ENCODE peak calls at places on chromosomes 5 and 9, in seven cellular contexts. G is GM12878, V is HCT116, F is K562, S is A549, M is H1, R is HepG2. I is an unnamed sample.

GRCh38 chr9:89710689-89711088 is 105.9 kb downstream of the GADD45G start:
- DNase-seq in S (no peak), G (no peak), R (no peak), M (no peak), V (no peak), F (no peak), I (no peak)

GRCh38 chr9:113657765-113658564 is 194.4 kb downstream of the RGS3 start:
- DNase-seq in R (peak), V (peak), S (peak), F (peak), M (peak), G (peak), I (peak)

GRCh38 chr9:81964216-81965171 is 21.2 kb downstream of the SPATA31D3 start:
- DNase-seq in S (no peak), G (no peak), R (no peak), M (no peak), V (no peak), F (no peak), I (peak)

GRCh38 chr5:17156463-17156862 is 61.0 kb upstream of the BASP1 start:
- DNase-seq in R (no peak), M (no peak), F (no peak), S (no peak), V (no peak), G (no peak), I (peak)

GRCh38 chr5:31492824-31493223 is 39.1 kb downstream of the DROSHA start:
- DNase-seq in G (no peak), M (no peak), R (no peak), F (no peak), S (no peak), V (no peak), I (peak)

GRCh38 chr9:14210428-14210827 is 103.5 kb downstream of the NFIB start:
- DNase-seq in G (no peak), S (no peak), R (no peak), M (no peak), V (no peak), F (no peak), I (no peak)

GRCh38 chr5:79845448-79846197 is 145.4 kb downstream of the MTX3 start:
- DNase-seq in M (no peak), V (peak), R (no peak), S (no peak), G (no peak), F (peak), I (peak)

GRCh38 chr9:133770076-133770777 is 32.1 kb upstream of the SARDH start:
- DNase-seq in F (no peak), G (no peak), M (no peak), R (no peak), V (no peak), S (no peak), I (no peak)

GRCh38 chr5:56088967-56089829 is 94.4 kb upstream of the IL6ST start:
- DNase-seq in G (peak), S (peak), M (no peak), V (no peak), F (no peak), R (peak), I (peak)

GRCh38 chr9:126384926-126385325 is 58.3 kb downstream of the MVB12B start:
- DNase-seq in M (no peak), F (no peak), G (no peak), V (no peak), S (no peak), R (no peak), I (no peak)

GRCh38 chr9:89887286-89887685 is 282.5 kb downstream of the GADD45G start:
- DNase-seq in R (no peak), F (no peak), G (no peak), V (no peak), M (no peak), S (no peak), I (no peak)

GRCh38 chr9:70480405-70480980 is 66.0 kb upstream of the KLF9 start:
- DNase-seq in S (no peak), V (no peak), G (no peak), R (no peak), M (no peak), F (no peak), I (peak)

GRCh38 chr9:4086119-4087088 is 213.5 kb downstream of the GLIS3 start:
- DNase-seq in M (no peak), V (no peak), F (no peak), S (peak), G (no peak), R (peak), I (peak)

GRCh38 chr5:56024810-56025302 is 30.1 kb upstream of the IL6ST start:
- DNase-seq in F (no peak), R (no peak), V (no peak), M (no peak), G (no peak), S (no peak), I (no peak)

GRCh38 chr9:132639322-132639721 is 30.5 kb downstream of the DDX31 start:
- DNase-seq in M (no peak), S (no peak), G (no peak), F (no peak), V (no peak), R (no peak), I (no peak)

GRCh38 chr9:81601639-81602623 is 87.4 kb downstream of the TLE1 start:
- DNase-seq in S (peak), V (no peak), R (no peak), F (no peak), M (no peak), G (no peak), I (peak)

GRCh38 chr5:36844305-36844704 is 32.3 kb upstream of the NIPBL start:
- DNase-seq in S (no peak), G (no peak), F (no peak), M (no peak), V (no peak), R (no peak), I (no peak)

GRCh38 chr9:137218754-137219271 is 3.2 kb downstream of the RNF208 start:
- DNase-seq in V (no peak), M (no peak), S (peak), G (no peak), F (peak), R (peak), I (peak)

GRCh38 chr9:21414220-21414940 is 5.5 kb downstream of the IFNA8 start:
- DNase-seq in V (no peak), M (no peak), R (no peak), G (no peak), S (no peak), F (no peak), I (no peak)

GRCh38 chr5:102955463-102955862 is 164.5 kb downstream of the GIN1 start:
- DNase-seq in R (no peak), G (no peak), F (no peak), M (no peak), S (no peak), V (no peak), I (no peak)

GRCh38 chr5:170752257-170753215 is 31.0 kb upstream of the GABRP start:
- DNase-seq in R (no peak), V (no peak), G (no peak), M (no peak), S (no peak), F (no peak), I (no peak)

DNA sequence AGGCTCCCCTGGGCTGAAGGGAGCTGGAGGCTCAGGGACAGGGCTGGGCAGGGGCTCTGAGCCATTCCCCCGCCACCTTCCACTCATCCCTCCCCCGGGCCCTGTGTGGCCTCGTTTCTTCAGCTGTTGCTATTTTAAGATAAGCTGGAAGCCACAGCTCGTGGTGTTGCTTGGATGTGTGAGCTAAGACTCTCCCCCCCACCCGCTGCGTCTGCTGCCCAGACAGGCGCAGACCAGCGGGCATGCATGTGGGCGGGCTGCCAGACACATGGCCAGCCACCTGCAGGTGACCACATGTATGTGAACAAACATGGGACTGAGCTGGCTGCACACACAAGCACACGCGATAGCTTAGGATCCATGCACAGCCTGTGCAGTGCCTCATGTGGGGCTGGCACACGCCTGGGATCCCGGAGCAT is 8.7 kb downstream of the SNCB start:
- DNase-seq in R (no peak), F (no peak), V (no peak), M (no peak), G (no peak), S (no peak), I (peak)
- TF ChIP-seq RAD21 in R (no peak), F (no peak), V (no peak), M (no peak), G (no peak), S (no peak), I (no peak)

GRCh38 chr9:36485647-36486453 is 85.8 kb upstream of the RNF38 start:
- DNase-seq in G (no peak), R (no peak), S (no peak), F (no peak), V (no peak), M (no peak), I (peak)

GRCh38 chr9:36486933-36487481 is 85.7 kb upstream of the MELK start:
- DNase-seq in F (peak), R (peak), G (no peak), V (no peak), M (no peak), S (peak), I (no peak)

GRCh38 chr9:36487482-36488321 is 85.0 kb upstream of the MELK start:
- DNase-seq in M (peak), F (peak), G (peak), S (peak), R (peak), V (peak), I (peak)

GRCh38 chr9:36486454-36486932 is 86.2 kb upstream of the MELK start:
- DNase-seq in G (no peak), R (no peak), V (no peak), F (peak), M (no peak), S (no peak), I (peak)

DNA sequence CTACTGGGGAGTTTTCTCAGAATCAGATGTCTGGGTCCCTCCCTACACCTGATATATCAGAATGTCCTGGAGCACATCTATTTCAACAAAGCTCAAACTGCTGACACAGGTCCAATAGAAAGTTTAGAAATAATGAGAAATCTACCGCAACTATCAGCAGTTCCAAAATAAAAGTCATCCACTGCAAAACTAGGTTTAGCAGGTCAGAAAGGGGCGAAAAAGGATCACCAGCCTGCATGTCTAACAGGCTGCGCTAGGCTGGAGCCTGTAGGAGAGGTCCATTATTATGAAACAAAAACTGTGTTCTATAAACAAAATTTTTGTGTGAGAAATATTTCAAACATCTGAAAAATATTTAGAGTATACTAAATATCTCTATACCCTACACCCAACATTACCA is 84.1 kb upstream of the RNF38 start:
- DNase-seq in F (no peak), M (no peak), R (no peak), S (no peak), V (no peak), G (no peak), I (peak)
- TF ChIP-seq CEBPB in F (no peak), M (no peak), R (no peak), S (no peak), V (no peak), G (no peak), I (no peak)

GRCh38 chr9:97740848-97741821 is 44.0 kb upstream of the XPA start:
- DNase-seq in F (peak), M (peak), R (no peak), V (no peak), S (no peak), G (no peak), I (peak)
- H3K4me3 ChIP-seq in F (peak), M (peak), R (no peak), V (no peak), S (no peak), G (no peak), I (peak)

GRCh38 chr5:136420168-136420916 is 55.0 kb upstream of the TRPC7 start:
- DNase-seq in V (no peak), G (no peak), M (no peak), F (no peak), S (no peak), R (no peak), I (no peak)
- TF ChIP-seq RAD21 in V (no peak), G (no peak), M (no peak), F (no peak), S (no peak), R (no peak), I (no peak)

DNA sequence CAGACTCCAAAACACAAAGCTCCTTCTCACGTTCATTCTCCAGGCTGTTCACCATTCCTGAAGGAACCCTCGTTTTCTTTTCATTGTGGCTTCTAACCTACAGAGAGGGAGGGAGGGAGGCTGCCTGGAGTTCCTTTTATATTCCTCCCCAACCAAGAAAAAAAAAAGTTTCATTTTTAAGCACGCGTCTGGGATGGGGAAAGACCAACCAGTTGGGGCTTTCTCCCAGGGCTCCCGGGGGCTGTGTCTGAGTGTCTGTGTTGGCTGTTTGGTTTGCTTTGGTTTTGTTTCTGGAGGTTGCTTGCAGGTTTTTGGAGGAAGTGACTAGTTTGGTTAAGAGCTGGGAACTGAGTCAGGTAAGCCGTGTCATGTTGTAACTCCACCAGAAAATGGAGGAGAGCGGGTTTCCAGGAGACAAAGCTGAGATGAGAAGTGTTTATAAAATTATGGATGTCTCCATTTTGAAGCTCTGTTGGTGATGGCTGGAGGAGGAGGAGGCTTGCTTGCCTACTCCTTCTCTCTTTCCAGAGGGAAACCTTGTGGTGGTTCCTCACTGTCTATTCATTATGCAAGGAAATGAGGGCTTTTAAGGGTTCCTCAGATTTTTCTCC is 1.7 kb downstream of the ZNF462 start:
- DNase-seq in F (no peak), V (no peak), S (no peak), M (no peak), G (no peak), R (no peak), I (peak)
- TF ChIP-seq CEBPB in F (no peak), V (no peak), S (no peak), M (no peak), G (no peak), R (no peak), I (no peak)

GRCh38 chr5:173234129-173234793 is 745 bp downstream of the NKX2-5 start:
- DNase-seq in S (peak), R (no peak), G (no peak), V (no peak), F (no peak), M (no peak), I (no peak)
- H3K4me3 ChIP-seq in S (peak), R (peak), G (no peak), V (no peak), F (no peak), M (no peak), I (no peak)

GRCh38 chr5:95838001-95838520 is 15.5 kb upstream of the GLRX start:
- DNase-seq in F (no peak), S (no peak), V (no peak), R (no peak), M (no peak), G (no peak), I (no peak)

GRCh38 chr5:95840969-95841368 is 18.4 kb upstream of the GLRX start:
- DNase-seq in F (no peak), S (no peak), V (no peak), G (no peak), R (no peak), M (no peak), I (no peak)

GRCh38 chr5:95837492-95837891 is 15.0 kb upstream of the GLRX start:
- DNase-seq in V (no peak), R (no peak), G (no peak), M (no peak), F (no peak), S (no peak), I (no peak)

GRCh38 chr5:95838552-95838951 is 16.0 kb upstream of the GLRX start:
- DNase-seq in S (no peak), G (no peak), R (no peak), M (no peak), V (no peak), F (no peak), I (no peak)

DNA sequence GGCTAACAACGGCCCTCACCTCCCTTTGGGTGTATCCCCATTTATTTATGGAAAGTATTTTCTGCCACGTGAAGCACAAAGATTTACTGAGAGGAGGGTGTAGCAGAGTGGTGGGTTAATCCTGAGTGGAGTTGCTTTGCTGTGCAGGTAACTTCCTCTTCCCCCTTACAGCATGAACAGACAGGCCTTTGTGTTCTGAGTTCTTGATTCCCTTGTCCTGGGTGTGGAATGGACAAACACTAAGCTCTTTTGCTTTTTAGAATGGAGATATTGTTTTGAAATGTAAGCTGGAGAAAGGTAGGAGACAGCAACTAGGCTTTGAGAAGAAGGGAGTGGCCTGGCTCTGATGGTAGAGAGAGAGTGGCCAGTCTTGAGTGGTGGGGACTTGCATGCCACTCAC is 17.1 kb upstream of the GLRX start:
- DNase-seq in F (no peak), V (no peak), R (peak), G (no peak), S (no peak), M (no peak), I (no peak)
- TF ChIP-seq RAD21 in F (no peak), V (no peak), R (no peak), G (no peak), S (no peak), M (no peak), I (no peak)